ENCODE peak calls at places on chromosomes 11 and 22, in seven cellular contexts. Y is left ventricle myocardium inferior, W is lower lobe of right lung, R is kidney, D is IMR-90, Q is heart left ventricle, M is right atrium auricular region. O is an unnamed sample.

GRCh38 chr11:12602421-12602820 is 71.8 kb upstream of the TEAD1 start:
- DNase-seq in Q (no peak), Y (no peak), W (no peak), D (no peak), R (no peak), M (no peak), O (no peak)

GRCh38 chr11:1163321-1163910 is 5.7 kb downstream of the MUC5AC start:
- DNase-seq in Q (no peak), W (no peak), D (no peak), Y (peak; percentile 5), M (no peak), R (peak; percentile 54), O (no peak)

GRCh38 chr11:65172600-65172999 is 2.6 kb downstream of the SPDYC start:
- DNase-seq in M (no peak), D (no peak), R (peak; percentile 42), Q (no peak), Y (no peak), W (no peak), O (no peak)

GRCh38 chr11:117717485-117718314 is 79.3 kb downstream of the DSCAML1 start:
- DNase-seq in Q (peak; percentile 54), M (no peak), W (peak; percentile 80), D (no peak), Y (peak; percentile 29), R (peak; percentile 82), O (peak; percentile 4)

GRCh38 chr11:13942908-13943505 is 19.5 kb upstream of the SPON1 start:
- DNase-seq in W (no peak), Y (no peak), R (no peak), Q (no peak), M (no peak), D (peak; percentile 24), O (peak; percentile 65)

GRCh38 chr22:47599753-47600152 is 837.3 kb downstream of the TBC1D22A start:
- DNase-seq in Y (no peak), W (no peak), Q (no peak), M (no peak), D (no peak), R (no peak), O (no peak)

GRCh38 chr11:117345039-117345438 is 17.4 kb downstream of the CEP164 start:
- DNase-seq in D (peak; percentile 54), W (no peak), R (no peak), M (no peak), Q (no peak), Y (no peak), O (peak; percentile 29)

GRCh38 chr11:46737699-46738098 is 18.7 kb downstream of the F2 start:
- DNase-seq in M (no peak), D (no peak), Y (no peak), Q (no peak), W (no peak), R (peak; percentile 17), O (no peak)

GRCh38 chr22:49307071-49307830 is 520.4 kb downstream of the BRD1 start:
- DNase-seq in R (peak; percentile 57), Y (no peak), M (peak; percentile 36), W (no peak), D (no peak), Q (no peak), O (no peak)

GRCh38 chr22:44758354-44758969 is 6.1 kb downstream of the ARHGAP8 start:
- DNase-seq in Q (no peak), D (peak; percentile 74), M (no peak), Y (no peak), R (no peak), W (no peak), O (no peak)

GRCh38 chr11:132941024-132941646 is 591.2 kb downstream of the OPCML start:
- DNase-seq in R (no peak), W (no peak), M (no peak), Q (no peak), Y (no peak), D (peak; percentile 43), O (peak; percentile 62)

GRCh38 chr11:129973068-129973467 is 29.6 kb downstream of the PRDM10 start:
- DNase-seq in Y (no peak), M (no peak), D (no peak), R (no peak), W (no peak), Q (no peak), O (no peak)

GRCh38 chr11:64062185-64063039 is 26.7 kb downstream of the FLRT1 start:
- DNase-seq in W (no peak), Q (no peak), M (no peak), R (no peak), D (no peak), Y (no peak), O (no peak)

GRCh38 chr11:12157241-12157661 is 46.9 kb downstream of the MICAL2 start:
- DNase-seq in Q (no peak), W (no peak), Y (no peak), R (no peak), M (no peak), D (peak; percentile 84), O (peak; percentile 69)

GRCh38 chr11:72036687-72037086 is 38.0 kb downstream of the IL18BP start:
- DNase-seq in D (no peak), R (no peak), Q (no peak), W (no peak), M (no peak), Y (no peak), O (no peak)

GRCh38 chr22:17866127-17866526 is 91.9 kb upstream of the BID start:
- DNase-seq in W (no peak), R (no peak), D (no peak), Q (no peak), Y (no peak), M (no peak), O (no peak)

GRCh38 chr11:6315811-6316425 is 4.4 kb downstream of the CAVIN3 start:
- DNase-seq in W (peak; percentile 65), Y (peak; percentile 54), D (peak; percentile 65), R (peak; percentile 80), Q (peak; percentile 74), M (peak; percentile 83), O (peak; percentile 50)

GRCh38 chr11:88480217-88480616 is 142.7 kb upstream of the CTSC start:
- DNase-seq in W (no peak), Q (no peak), Y (no peak), M (no peak), D (peak; percentile 86), R (no peak), O (peak; percentile 80)

GRCh38 chr11:59145534-59145933 is 2.9 kb downstream of the FAM111A start:
- DNase-seq in Y (no peak), M (no peak), D (peak; percentile 64), Q (no peak), R (no peak), W (no peak), O (peak; percentile 86)

GRCh38 chr11:78402842-78403241 is 14.8 kb downstream of the GAB2 start:
- DNase-seq in R (no peak), W (no peak), Y (no peak), D (no peak), M (no peak), Q (no peak), O (no peak)

GRCh38 chr22:36330655-36331305 is 57.0 kb downstream of the MYH9 start:
- DNase-seq in W (no peak), Y (peak; percentile 69), Q (peak; percentile 84), R (peak; percentile 92), M (peak; percentile 79), D (peak; percentile 63), O (peak; percentile 60)

GRCh38 chr11:126072141-126072741 is 9.6 kb upstream of the CDON start:
- DNase-seq in Q (no peak), M (no peak), D (no peak), W (no peak), Y (no peak), R (no peak), O (no peak)

GRCh38 chr11:123474994-123475393 is 44.9 kb downstream of the GRAMD1B start:
- DNase-seq in D (peak; percentile 47), R (no peak), Y (no peak), W (no peak), M (no peak), Q (no peak), O (peak; percentile 22)

GRCh38 chr11:49302360-49302759 is 94.0 kb upstream of the FOLH1 start:
- DNase-seq in R (no peak), D (no peak), Q (no peak), Y (no peak), M (no peak), W (no peak), O (no peak)
- TF ChIP-seq CTCF in R (no peak), D (no peak), Q (no peak), Y (no peak), M (no peak), W (no peak), O (no peak)

DNA sequence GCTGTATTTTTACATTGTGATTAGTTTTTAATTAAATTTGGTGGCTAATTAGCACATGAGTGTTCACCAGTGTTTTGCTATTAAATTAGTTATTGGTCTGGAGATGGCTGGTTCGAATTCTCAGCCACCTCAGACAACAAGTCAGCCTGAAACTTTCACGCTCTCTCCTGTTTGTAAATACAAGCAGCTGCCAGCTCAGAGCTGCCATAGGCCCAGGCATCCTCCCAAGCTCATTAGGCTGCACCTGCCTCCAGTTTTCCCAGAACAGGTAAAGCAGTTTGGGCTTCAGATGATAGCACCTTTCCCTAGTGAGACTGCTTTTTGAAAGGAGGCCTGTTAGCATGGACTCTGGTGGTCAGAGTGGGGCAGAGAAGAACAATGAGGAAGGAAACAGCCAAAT is 156.8 kb downstream of the NAV2 start:
- DNase-seq in Q (no peak), Y (no peak), W (no peak), M (no peak), R (no peak), D (no peak), O (no peak)
- H3K4me3 ChIP-seq in Q (no peak overlapping the region), Y (no peak overlapping the region), W (no peak overlapping the region), M (no peak overlapping the region), R (no peak overlapping the region), D (no peak overlapping the region), O (no peak overlapping the region)

GRCh38 chr11:120680322-120680721 is 168.8 kb downstream of the GRIK4 start:
- DNase-seq in W (no peak), Y (no peak), M (no peak), R (no peak), Q (no peak), D (no peak), O (no peak)

GRCh38 chr11:120688166-120688565 is 176.6 kb downstream of the GRIK4 start:
- DNase-seq in Q (no peak), W (no peak), Y (no peak), M (no peak), R (no peak), D (no peak), O (no peak)

GRCh38 chr11:120686516-120686915 is 175.0 kb downstream of the GRIK4 start:
- DNase-seq in D (no peak), M (no peak), Y (no peak), Q (no peak), W (no peak), R (no peak), O (no peak)

GRCh38 chr11:120682026-120682649 is 170.6 kb downstream of the GRIK4 start:
- DNase-seq in Q (no peak), Y (no peak), R (no peak), W (no peak), M (no peak), D (no peak), O (no peak)

GRCh38 chr11:120682866-120683265 is 171.3 kb downstream of the GRIK4 start:
- DNase-seq in W (no peak), Q (no peak), R (no peak), Y (no peak), D (peak; percentile 82), M (no peak), O (peak; percentile 40)
- TF ChIP-seq CTCF in W (no peak), Q (no peak), R (no peak), Y (no peak), D (no peak), M (no peak), O (no peak)

DNA sequence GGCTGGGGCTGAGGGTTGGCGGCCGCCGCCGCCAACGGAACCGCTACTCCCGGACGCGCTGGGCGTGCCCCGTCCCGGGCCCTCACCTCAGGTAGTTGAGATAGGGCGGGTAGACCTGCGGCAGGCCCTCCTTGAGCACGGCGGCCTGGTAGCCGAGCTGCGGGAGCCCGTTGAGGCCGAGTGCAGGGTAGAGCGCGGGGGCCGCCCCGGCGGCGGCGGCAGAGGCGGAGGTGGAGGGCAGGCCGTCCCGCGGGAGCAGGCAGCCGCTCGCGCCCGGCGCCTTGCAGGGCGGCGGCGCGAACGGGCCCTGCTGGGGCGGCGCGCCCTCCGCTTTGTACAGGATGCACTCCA is 2.3 kb downstream of the PGR start:
- DNase-seq in Y (peak; percentile 36), W (peak; percentile 48), D (no peak), Q (peak; percentile 56), M (no peak), R (peak; percentile 78), O (no peak)
- H3K4me3 ChIP-seq in Y (peak overlapping the region; percentile 79), W (peak overlapping the region; percentile 58), D (peak overlapping the region; percentile 41), Q (peak overlapping the region; percentile 78), M (peak overlapping the region; percentile 75), R (peak overlapping the region; percentile 63), O (peak overlapping the region; percentile 53)